ENCODE peak calls at places on chromosomes 12 and 14, in four cellular contexts. T, K, I and A are unnamed samples.

GRCh38 chr14:24179961-24180726 is 8.3 kb downstream of the REC8 start:
- DNase-seq in T (no peak), K (no peak), I (no peak), A (peak; percentile 63)

GRCh38 chr14:45558183-45558582 is 305.2 kb upstream of the MIS18BP1 start:
- DNase-seq in T (no peak), K (no peak), I (no peak), A (no peak)

GRCh38 chr12:104006929-104007328 is 41.3 kb downstream of the TDG start:
- DNase-seq in T (no peak), K (no peak), I (no peak), A (no peak)

GRCh38 chr14:99287269-99287942 is 15.4 kb upstream of the BCL11B start:
- DNase-seq in T (no peak), K (no peak), I (no peak), A (no peak)

GRCh38 chr12:124172646-124173045 is 122.2 kb upstream of the RFLNA start:
- DNase-seq in T (no peak), K (no peak), I (no peak), A (no peak)

GRCh38 chr14:103973354-103973753 is 31.0 kb upstream of the RD3L start:
- DNase-seq in T (no peak), K (no peak), I (peak; percentile 46), A (no peak)

GRCh38 chr12:11749943-11750690 is 100.6 kb downstream of the ETV6 start:
- DNase-seq in T (no peak), K (no peak), I (no peak), A (no peak)

GRCh38 chr14:100708349-100709217 is 18.1 kb upstream of the DLK1 start:
- DNase-seq in T (peak; percentile 67), K (peak; percentile 57), I (peak; percentile 66), A (no peak)

GRCh38 chr12:109116611-109116949 is 193 bp downstream of the ACACB start:
- DNase-seq in T (no peak), K (no peak), I (no peak), A (no peak)

GRCh38 chr14:100771121-100771800 is 44.6 kb downstream of the DLK1 start:
- DNase-seq in T (no peak), K (no peak), I (no peak), A (no peak)

GRCh38 chr12:108099778-108100177 is 29.3 kb upstream of the WSCD2 start:
- DNase-seq in T (no peak), K (no peak), I (no peak), A (no peak)

GRCh38 chr12:47277071-47277408 is 197.3 kb upstream of the AMIGO2 start:
- DNase-seq in T (no peak), K (no peak), I (no peak), A (no peak)

GRCh38 chr14:80388980-80389711 is 177.8 kb upstream of the DIO2 start:
- DNase-seq in T (no peak), K (no peak), I (no peak), A (peak; percentile 32)

GRCh38 chr14:99579903-99580570 is 24.0 kb downstream of the CCDC85C start:
- DNase-seq in T (no peak), K (no peak), I (peak; percentile 68), A (no peak)

DNA sequence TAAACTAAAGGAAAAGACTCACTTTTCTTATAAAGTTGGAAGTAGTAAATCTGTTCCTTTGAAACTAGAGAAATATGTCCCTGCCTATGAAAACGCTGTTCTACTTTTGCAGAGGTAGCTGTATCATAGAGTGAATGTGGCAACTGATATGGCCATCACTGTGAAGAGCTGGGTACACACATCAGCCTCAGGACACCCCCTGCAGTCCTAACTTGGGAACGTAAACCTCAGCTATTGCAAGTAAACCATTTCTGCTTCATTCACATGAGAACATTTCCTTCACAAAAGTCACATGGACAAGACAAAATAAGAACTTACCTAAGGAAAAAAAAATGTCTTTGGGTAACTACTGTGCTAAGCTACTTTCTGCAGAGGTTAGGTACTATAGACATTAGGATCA is 233.3 kb upstream of the PPFIA2 start:
- DNase-seq in T (no peak), K (no peak), I (peak; percentile 48), A (no peak)
- TF ChIP-seq CTCF in T (no peak), K (no peak), I (peak; percentile 33), A (peak; percentile 3)

DNA sequence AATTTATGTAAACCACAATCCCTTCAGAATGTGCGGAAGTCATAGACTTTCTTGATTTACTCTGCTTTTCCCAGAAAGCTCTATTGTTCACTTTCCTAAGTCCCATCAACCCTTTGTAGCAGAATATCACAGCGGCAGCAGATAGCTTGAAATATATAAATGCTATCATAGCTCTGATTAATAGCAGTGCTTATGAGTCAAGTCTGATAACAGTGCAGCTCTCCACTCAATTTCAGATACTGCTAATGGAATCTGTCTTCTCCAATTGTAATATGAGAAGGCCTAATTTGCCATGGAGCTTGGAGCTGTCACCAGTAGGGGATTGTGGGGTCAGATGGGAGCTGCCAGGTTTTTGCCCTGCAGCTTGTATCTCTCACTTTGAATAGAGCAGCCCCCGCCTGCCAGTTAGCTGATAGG is 10.9 kb downstream of the TMEM260 start:
- DNase-seq in T (no peak), K (peak; percentile 9), I (peak; percentile 88), A (no peak)
- TF ChIP-seq CTCF in T (no peak), K (no peak), I (no peak), A (no peak)

GRCh38 chr12:78584695-78585094 is 279.9 kb upstream of the SYT1 start:
- DNase-seq in T (no peak), K (no peak), I (no peak), A (no peak)
- TF ChIP-seq CTCF in T (no peak), K (no peak), I (peak; percentile 21), A (peak; percentile 9)

GRCh38 chr14:62189698-62190097 is 427.5 kb downstream of the SNAPC1 start:
- DNase-seq in T (no peak), K (no peak), I (no peak), A (no peak)

GRCh38 chr14:62179367-62180018 is 417.3 kb downstream of the SNAPC1 start:
- DNase-seq in T (no peak), K (no peak), I (peak; percentile 83), A (peak; percentile 52)

GRCh38 chr14:62181591-62181990 is 419.4 kb downstream of the SNAPC1 start:
- DNase-seq in T (no peak), K (no peak), I (no peak), A (no peak)

GRCh38 chr14:62187265-62187664 is 425.0 kb downstream of the SNAPC1 start:
- DNase-seq in T (no peak), K (no peak), I (peak; percentile 42), A (no peak)

DNA sequence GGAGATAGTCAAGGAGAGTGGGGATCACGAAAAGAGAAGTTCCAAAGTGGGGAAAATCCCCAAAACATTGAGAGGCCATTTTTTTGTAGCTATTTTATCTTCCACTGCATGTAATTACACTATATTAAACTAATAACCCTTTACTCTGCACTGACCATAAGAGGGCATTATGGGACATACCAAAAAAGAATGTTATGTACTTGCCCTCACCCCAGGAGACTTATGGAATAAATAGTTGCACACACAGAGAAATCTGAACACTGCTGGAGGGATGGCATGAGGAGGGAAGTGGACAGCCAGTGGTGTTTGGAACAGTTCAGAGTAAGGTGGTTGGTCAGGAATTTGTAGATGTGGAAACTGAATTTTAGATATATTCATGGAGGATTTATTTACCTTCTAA is 422.9 kb downstream of the SNAPC1 start:
- DNase-seq in T (no peak), K (no peak), I (no peak), A (no peak)
- TF ChIP-seq CTCF in T (no peak), K (no peak), I (no peak), A (no peak)

GRCh38 chr14:42113358-42114070 is 506.8 kb downstream of the LRFN5 start:
- DNase-seq in T (no peak), K (no peak), I (no peak), A (no peak)

GRCh38 chr14:42112108-42112507 is 505.4 kb downstream of the LRFN5 start:
- DNase-seq in T (no peak), K (no peak), I (no peak), A (no peak)

GRCh38 chr14:42111355-42111754 is 504.7 kb downstream of the LRFN5 start:
- DNase-seq in T (no peak), K (no peak), I (no peak), A (no peak)

DNA sequence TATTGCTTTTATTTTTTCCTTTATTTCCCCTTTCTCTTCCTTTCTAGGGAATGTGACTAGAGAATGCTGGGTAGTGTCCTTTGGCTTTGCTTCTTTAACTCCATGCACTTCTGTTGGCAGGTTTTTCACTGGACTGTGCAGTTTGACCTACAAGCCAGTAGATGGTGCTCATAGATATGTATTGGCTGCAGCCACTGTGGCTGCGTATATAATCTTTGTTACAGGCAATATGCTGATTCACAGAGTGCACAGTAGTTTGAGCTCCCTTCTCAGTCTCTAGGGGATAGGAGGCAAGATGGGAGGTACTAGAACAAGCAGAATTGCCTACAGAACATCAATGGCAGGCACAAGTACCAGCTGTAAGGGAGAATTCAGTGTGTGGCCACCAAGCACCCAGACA is 503.5 kb downstream of the LRFN5 start:
- DNase-seq in T (no peak), K (no peak), I (peak; percentile 43), A (peak; percentile 15)
- TF ChIP-seq CTCF in T (no peak), K (no peak), I (peak; percentile 70), A (peak; percentile 79)

DNA sequence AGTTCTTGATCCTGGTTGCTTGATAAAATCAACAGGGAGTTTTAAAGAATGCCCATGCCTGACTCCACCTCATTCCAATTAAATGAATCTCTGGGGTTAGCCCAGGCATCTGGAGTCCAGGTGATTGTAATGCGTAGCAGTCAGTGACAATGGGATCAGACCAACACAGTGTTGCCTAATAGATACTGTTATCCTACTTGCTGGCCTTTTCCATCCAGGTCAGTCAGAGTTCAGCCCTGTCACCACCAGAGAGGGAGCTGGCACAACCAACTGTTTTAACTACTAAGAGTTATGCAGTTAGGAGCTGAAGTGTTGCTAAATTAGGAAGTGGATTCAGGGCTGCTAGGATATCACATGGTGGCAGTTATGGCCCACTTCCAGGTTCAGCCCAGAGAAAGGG is 107.1 kb downstream of the GPR135 start:
- DNase-seq in T (peak; percentile 76), K (peak; percentile 40), I (peak; percentile 93), A (peak; percentile 83)
- TF ChIP-seq CTCF in T (no peak), K (no peak), I (no peak), A (no peak)

GRCh38 chr14:50773632-50774541 is 57.1 kb downstream of the NIN start:
- DNase-seq in T (no peak), K (no peak), I (peak; percentile 59), A (no peak)
- TF ChIP-seq CTCF in T (peak; percentile 74), K (peak; percentile 70), I (peak; percentile 91), A (peak; percentile 98)

DNA sequence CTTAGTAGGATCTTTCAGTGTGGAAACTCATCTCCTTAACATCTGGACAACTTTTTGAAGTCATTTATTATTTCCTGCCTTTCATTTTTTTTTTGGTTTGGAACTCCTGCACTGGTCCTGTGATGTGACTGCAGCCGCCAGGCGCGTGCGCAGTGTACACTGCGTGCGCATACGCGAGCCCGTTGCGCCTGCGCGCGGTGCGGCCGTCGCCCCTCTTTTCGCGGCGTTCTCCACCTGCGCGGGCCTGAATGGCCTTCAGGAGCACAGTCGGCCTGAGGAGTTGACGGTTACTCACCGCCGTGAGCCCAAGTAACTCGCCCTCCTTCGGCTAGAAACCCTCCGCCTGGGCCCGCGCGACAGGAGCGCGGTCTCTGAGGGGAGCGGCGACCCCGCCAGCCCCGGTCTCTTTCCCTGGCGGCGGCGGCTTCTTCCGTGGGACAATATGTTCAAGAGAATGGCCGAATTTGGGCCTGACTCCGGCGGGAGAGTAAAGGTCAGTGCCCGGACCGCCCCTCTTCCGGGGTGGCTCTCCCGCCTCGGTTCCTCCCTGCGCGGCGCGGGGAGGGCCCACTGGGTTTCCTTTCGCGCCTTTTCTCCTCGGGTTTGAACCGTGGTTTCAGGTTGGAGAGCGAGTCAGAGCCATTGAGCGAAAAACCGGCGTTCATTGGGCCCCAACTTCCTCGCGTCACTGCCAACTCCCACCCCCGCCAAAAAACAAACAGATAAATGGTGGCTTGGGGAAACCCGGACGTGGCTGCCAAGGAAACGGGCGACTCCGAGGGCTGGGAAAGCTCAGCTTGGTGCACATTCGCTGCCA is at the start of gene YEATS4:
- DNase-seq in T (peak; percentile 86), K (peak; percentile 87), I (peak; percentile 90), A (peak; percentile 46)
- TF ChIP-seq CTCF in T (no peak), K (no peak), I (no peak), A (no peak)